ENCODE peak calls at places on chromosomes 4 and X, in four cellular contexts. V, Q, S and R are unnamed samples.

GRCh38 chrX:39115166-39115565 is 313.9 kb downstream of the MID1IP1 start:
- DNase-seq in V (no peak), Q (no peak), S (no peak), R (no peak)

GRCh38 chrX:78092296-78092695 is 11.8 kb upstream of the PGK1 start:
- DNase-seq in V (no peak), Q (peak; percentile 82), S (peak; percentile 36), R (no peak)

GRCh38 chrX:133048751-133049150 is 48.2 kb downstream of the USP26 start:
- DNase-seq in V (no peak), Q (no peak), S (no peak), R (no peak)

GRCh38 chrX:153459976-153460375 is 10.4 kb downstream of the HAUS7 start:
- DNase-seq in V (peak; percentile 24), Q (peak; percentile 38), S (peak; percentile 82), R (no peak)

GRCh38 chrX:97907791-97908190 is 1024.1 kb downstream of the RPA4 start:
- DNase-seq in V (no peak), Q (no peak), S (no peak), R (no peak)

GRCh38 chrX:120262781-120263719 is 12.4 kb downstream of the ZBTB33 start:
- DNase-seq in V (no peak), Q (no peak), S (no peak), R (no peak)

GRCh38 chr4:57342406-57342805 is 232.2 kb upstream of the IGFBP7 start:
- DNase-seq in V (no peak), Q (no peak), S (peak; percentile 65), R (no peak)

GRCh38 chr4:10917475-10918103 is 233.0 kb upstream of the CLNK start:
- DNase-seq in V (no peak), Q (peak; percentile 12), S (peak; percentile 30), R (no peak)

GRCh38 chrX:151153086-151153485 is 23.3 kb upstream of the GPR50 start:
- DNase-seq in V (no peak), Q (peak; percentile 13), S (peak; percentile 20), R (no peak)

GRCh38 chrX:73859622-73860021 is 296.6 kb downstream of the CHIC1 start:
- DNase-seq in V (no peak), Q (no peak), S (no peak), R (no peak)

GRCh38 chr4:121946644-121947043 is 5.2 kb downstream of the TRPC3 start:
- DNase-seq in V (no peak), Q (no peak), S (no peak), R (no peak)

GRCh38 chrX:23376581-23376980 is 41.9 kb downstream of the PTCHD1 start:
- DNase-seq in V (no peak), Q (no peak), S (no peak), R (no peak)

GRCh38 chr4:158008551-158009218 is 164.1 kb downstream of the GASK1B start:
- DNase-seq in V (no peak), Q (peak; percentile 39), S (peak; percentile 86), R (no peak)

GRCh38 chrX:42954880-42955279 is 176.9 kb upstream of the PPP1R2C start:
- DNase-seq in V (no peak), Q (no peak), S (no peak), R (no peak)

GRCh38 chr4:85474818-85475630 is at the start of gene ARHGAP24:
- DNase-seq in V (peak; percentile 87), Q (peak; percentile 100), S (peak; percentile 96), R (no peak)

GRCh38 chr4:119785963-119786362 is 157.4 kb upstream of the PDE5A start:
- DNase-seq in V (no peak), Q (peak; percentile 52), S (peak; percentile 10), R (no peak)

GRCh38 chrX:1418901-1419544 is 27.1 kb upstream of the SLC25A6 start:
- DNase-seq in V (no peak), Q (no peak), S (no peak), R (no peak)

GRCh38 chrX:68647156-68647957 is at the start of gene STARD8:
- DNase-seq in V (no peak), Q (peak; percentile 40), S (peak; percentile 41), R (no peak)